ENCODE peak calls at places on chromosomes 4 and X, in ten cellular contexts. G, I, Q, N, M, V, E, P, B and Z are unnamed samples.

GRCh38 chrX:1086444-1087409 is 125.7 kb downstream of the CRLF2 start:
- DNase-seq in G (no peak), I (no peak), Q (no peak), N (no peak), M (no peak), V (no peak), E (no peak), P (no peak), B (no peak), Z (no peak)

GRCh38 chr4:153465583-153465921 is 608 bp upstream of the TMEM131L start:
- DNase-seq in G (peak; percentile 69), I (peak; percentile 30), Q (peak; percentile 84), N (no peak), M (no peak), V (no peak), E (peak; percentile 24), P (peak; percentile 59), B (peak; percentile 87), Z (peak; percentile 60)

GRCh38 chr4:48333587-48333986 is 7.7 kb upstream of the SLAIN2 start:
- DNase-seq in G (no peak), I (no peak), Q (no peak), N (no peak), M (no peak), V (no peak), E (no peak), P (no peak), B (no peak), Z (no peak)

GRCh38 chr4:151031831-151032605 is 16.9 kb upstream of the LRBA start:
- DNase-seq in G (no peak), I (no peak), Q (peak; percentile 34), N (no peak), M (no peak), V (no peak), E (no peak), P (no peak), B (no peak), Z (no peak)

GRCh38 chr4:150056569-150056968 is 21.7 kb upstream of the DCLK2 start:
- DNase-seq in G (no peak), I (no peak), Q (peak; percentile 11), N (no peak), M (no peak), V (no peak), E (no peak), P (no peak), B (no peak), Z (no peak)

GRCh38 chr4:121989715-121990114 is 37.9 kb upstream of the TRPC3 start:
- DNase-seq in G (no peak), I (peak; percentile 21), Q (no peak), N (no peak), M (no peak), V (no peak), E (no peak), P (no peak), B (no peak), Z (no peak)

GRCh38 chr4:6777636-6778281 is 4.8 kb upstream of the KIAA0232 start:
- DNase-seq in G (no peak), I (no peak), Q (no peak), N (no peak), M (no peak), V (peak; percentile 28), E (no peak), P (no peak), B (no peak), Z (no peak)

GRCh38 chr4:153467154-153467896 is 1.2 kb downstream of the TMEM131L start:
- DNase-seq in G (peak; percentile 30), I (peak; percentile 33), Q (no peak), N (peak; percentile 52), M (no peak), V (peak; percentile 63), E (no peak), P (no peak), B (no peak), Z (peak; percentile 92)

GRCh38 chrX:2417205-2417604 is 83.6 kb downstream of the DHRSX start:
- DNase-seq in G (no peak), I (no peak), Q (no peak), N (no peak), M (no peak), V (no peak), E (no peak), P (no peak), B (no peak), Z (no peak)

GRCh38 chrX:107014927-107015326 is 14.9 kb upstream of the MORC4 start:
- DNase-seq in G (no peak), I (no peak), Q (no peak), N (no peak), M (no peak), V (no peak), E (no peak), P (no peak), B (no peak), Z (no peak)

GRCh38 chr4:114458728-114459127 is 139.9 kb upstream of the UGT8 start:
- DNase-seq in G (no peak), I (no peak), Q (no peak), N (no peak), M (no peak), V (no peak), E (no peak), P (no peak), B (no peak), Z (no peak)

GRCh38 chrX:39205467-39205866 is 404.2 kb downstream of the MID1IP1 start:
- DNase-seq in G (no peak), I (no peak), Q (no peak), N (no peak), M (no peak), V (no peak), E (no peak), P (no peak), B (no peak), Z (no peak)

GRCh38 chr4:10736895-10737294 is 52.3 kb upstream of the CLNK start:
- DNase-seq in G (no peak), I (no peak), Q (no peak), N (no peak), M (no peak), V (no peak), E (no peak), P (no peak), B (no peak), Z (no peak)

GRCh38 chr4:73751166-73751565 is 10.8 kb downstream of the CXCL8 start:
- DNase-seq in G (no peak), I (no peak), Q (no peak), N (no peak), M (no peak), V (no peak), E (no peak), P (no peak), B (no peak), Z (no peak)

GRCh38 chrX:123648028-123648810 is 84.6 kb downstream of the THOC2 start:
- DNase-seq in G (peak; percentile 8), I (peak; percentile 6), Q (no peak), N (peak; percentile 7), M (peak; percentile 64), V (no peak), E (no peak), P (no peak), B (no peak), Z (peak; percentile 37)

GRCh38 chr4:40241936-40242590 is 45.2 kb downstream of the RHOH start:
- DNase-seq in G (no peak), I (no peak), Q (no peak), N (peak; percentile 60), M (no peak), V (no peak), E (no peak), P (no peak), B (no peak), Z (no peak)

GRCh38 chr4:48243429-48243828 is 26.2 kb downstream of the TEC start:
- DNase-seq in G (no peak), I (no peak), Q (no peak), N (no peak), M (no peak), V (no peak), E (no peak), P (no peak), B (no peak), Z (no peak)

GRCh38 chr4:1122501-1122900 is 9.1 kb upstream of the RNF212 start:
- DNase-seq in G (no peak), I (no peak), Q (no peak), N (no peak), M (no peak), V (no peak), E (no peak), P (no peak), B (no peak), Z (no peak)

GRCh38 chr4:130636486-130636885 is 1540.5 kb downstream of the C4orf33 start:
- DNase-seq in G (no peak), I (no peak), Q (no peak), N (no peak), M (no peak), V (no peak), E (no peak), P (no peak), B (no peak), Z (no peak)